ENCODE peak calls at places on chromosomes 4 and X, in five cellular contexts. One of them, this sample, is unnamed.

GRCh38 chrX:18886005-18886343 is 97.9 kb downstream of the PHKA2 start:
- DNase-seq in CD4-positive, alpha-beta T cell: no peak
- DNase-seq in Caki2: no peak
- DNase-seq in upper lobe of right lung: no peak
- DNase-seq in hypothalamus: no peak
- DNase-seq in this sample: no peak

GRCh38 chrX:111047575-111047974 is 48.4 kb upstream of the PAK3 start:
- DNase-seq in upper lobe of right lung: no peak
- DNase-seq in CD4-positive, alpha-beta T cell: no peak
- DNase-seq in hypothalamus: no peak
- DNase-seq in Caki2: no peak
- DNase-seq in this sample: no peak

GRCh38 chr4:139454646-139455045 is 725 bp downstream of the RAB33B start:
- DNase-seq in hypothalamus: no peak
- DNase-seq in Caki2: peak; percentile 35
- DNase-seq in CD4-positive, alpha-beta T cell: no peak
- DNase-seq in upper lobe of right lung: no peak
- DNase-seq in this sample: no peak

GRCh38 chr4:15004701-15005301 is 2.5 kb downstream of the CPEB2 start:
- DNase-seq in Caki2: peak; percentile 78
- DNase-seq in upper lobe of right lung: peak; percentile 94
- DNase-seq in hypothalamus: peak; percentile 78
- DNase-seq in CD4-positive, alpha-beta T cell: no peak
- DNase-seq in this sample: peak; percentile 51

GRCh38 chr4:113026556-113026955 is 22.9 kb upstream of the ANK2 start:
- DNase-seq in CD4-positive, alpha-beta T cell: no peak
- DNase-seq in Caki2: peak; percentile 1
- DNase-seq in upper lobe of right lung: no peak
- DNase-seq in hypothalamus: no peak
- DNase-seq in this sample: no peak

GRCh38 chrX:3712080-3712869 is 1.2 kb downstream of the PRKX start:
- DNase-seq in CD4-positive, alpha-beta T cell: no peak
- DNase-seq in upper lobe of right lung: no peak
- DNase-seq in Caki2: no peak
- DNase-seq in hypothalamus: no peak
- DNase-seq in this sample: peak; percentile 9

GRCh38 chrX:132266583-132267355 is 47.5 kb upstream of the RAP2C start:
- DNase-seq in hypothalamus: no peak
- DNase-seq in Caki2: no peak
- DNase-seq in upper lobe of right lung: no peak
- DNase-seq in CD4-positive, alpha-beta T cell: no peak
- DNase-seq in this sample: no peak

GRCh38 chr4:117249333-117249732 is 164.0 kb upstream of the TRAM1L1 start:
- DNase-seq in CD4-positive, alpha-beta T cell: no peak
- DNase-seq in hypothalamus: no peak
- DNase-seq in upper lobe of right lung: no peak
- DNase-seq in Caki2: no peak
- DNase-seq in this sample: no peak

GRCh38 chr4:76679691-76680090 is 218.3 kb downstream of the SOWAHB start:
- DNase-seq in hypothalamus: no peak
- DNase-seq in Caki2: no peak
- DNase-seq in upper lobe of right lung: no peak
- DNase-seq in CD4-positive, alpha-beta T cell: no peak
- DNase-seq in this sample: no peak

GRCh38 chr4:47913328-47913727 is 1.1 kb downstream of the NFXL1 start:
- DNase-seq in upper lobe of right lung: no peak
- DNase-seq in CD4-positive, alpha-beta T cell: no peak
- DNase-seq in hypothalamus: no peak
- DNase-seq in Caki2: peak; percentile 27
- DNase-seq in this sample: no peak

GRCh38 chrX:118536687-118537461 is 41.3 kb downstream of the DOCK11 start:
- DNase-seq in hypothalamus: peak; percentile 1
- DNase-seq in Caki2: peak; percentile 53
- DNase-seq in upper lobe of right lung: no peak
- DNase-seq in CD4-positive, alpha-beta T cell: peak; percentile 30
- DNase-seq in this sample: peak; percentile 16

GRCh38 chrX:48937065-48937907 is 18.5 kb upstream of the PIM2 start:
- DNase-seq in CD4-positive, alpha-beta T cell: peak; percentile 88
- DNase-seq in upper lobe of right lung: peak; percentile 86
- DNase-seq in Caki2: no peak
- DNase-seq in hypothalamus: peak; percentile 4
- DNase-seq in this sample: no peak

GRCh38 chr4:73871911-73872310 is 2.7 kb downstream of the CXCL1 start:
- DNase-seq in Caki2: no peak
- DNase-seq in hypothalamus: no peak
- DNase-seq in upper lobe of right lung: no peak
- DNase-seq in CD4-positive, alpha-beta T cell: no peak
- DNase-seq in this sample: no peak

GRCh38 chr4:112589207-112589606 is 47.5 kb downstream of the ZGRF1 start:
- DNase-seq in hypothalamus: no peak
- DNase-seq in CD4-positive, alpha-beta T cell: no peak
- DNase-seq in upper lobe of right lung: no peak
- DNase-seq in Caki2: peak; percentile 41
- DNase-seq in this sample: no peak

GRCh38 chrX:17440258-17440657 is 65.3 kb downstream of the NHS start:
- DNase-seq in Caki2: no peak
- DNase-seq in upper lobe of right lung: no peak
- DNase-seq in CD4-positive, alpha-beta T cell: no peak
- DNase-seq in hypothalamus: no peak
- DNase-seq in this sample: no peak

GRCh38 chr4:74999714-75000309 is 66.9 kb downstream of the PARM1 start:
- DNase-seq in hypothalamus: no peak
- DNase-seq in Caki2: no peak
- DNase-seq in upper lobe of right lung: no peak
- DNase-seq in CD4-positive, alpha-beta T cell: no peak
- DNase-seq in this sample: no peak

GRCh38 chr4:961651-962230 is 11.6 kb downstream of the DGKQ start:
- DNase-seq in Caki2: no peak
- DNase-seq in CD4-positive, alpha-beta T cell: no peak
- DNase-seq in upper lobe of right lung: no peak
- DNase-seq in hypothalamus: no peak
- DNase-seq in this sample: no peak

GRCh38 chr4:143188325-143189088 is 3.8 kb downstream of the USP38 start:
- DNase-seq in hypothalamus: no peak
- DNase-seq in upper lobe of right lung: no peak
- DNase-seq in CD4-positive, alpha-beta T cell: no peak
- DNase-seq in Caki2: no peak
- DNase-seq in this sample: no peak

GRCh38 chr4:7857238-7857701 is 82.4 kb downstream of the AFAP1 start:
- DNase-seq in upper lobe of right lung: no peak
- DNase-seq in hypothalamus: no peak
- DNase-seq in Caki2: no peak
- DNase-seq in CD4-positive, alpha-beta T cell: no peak
- DNase-seq in this sample: no peak

GRCh38 chrX:48541140-48541814 is 1.8 kb downstream of the TBC1D25 start:
- DNase-seq in upper lobe of right lung: no peak
- DNase-seq in Caki2: no peak
- DNase-seq in hypothalamus: no peak
- DNase-seq in CD4-positive, alpha-beta T cell: no peak
- DNase-seq in this sample: no peak

GRCh38 chr4:72473434-72473900 is 95.6 kb downstream of the ADAMTS3 start:
- DNase-seq in CD4-positive, alpha-beta T cell: no peak
- DNase-seq in Caki2: no peak
- DNase-seq in upper lobe of right lung: no peak
- DNase-seq in hypothalamus: no peak
- DNase-seq in this sample: no peak

GRCh38 chrX:55057691-55058249 is 17.1 kb upstream of the PAGE2B start:
- DNase-seq in CD4-positive, alpha-beta T cell: peak; percentile 20
- DNase-seq in hypothalamus: peak; percentile 1
- DNase-seq in upper lobe of right lung: no peak
- DNase-seq in Caki2: peak; percentile 7
- DNase-seq in this sample: peak; percentile 24

GRCh38 chr4:47668810-47669408 is 169.0 kb downstream of the CORIN start:
- DNase-seq in Caki2: peak; percentile 25
- DNase-seq in hypothalamus: no peak
- DNase-seq in upper lobe of right lung: no peak
- DNase-seq in CD4-positive, alpha-beta T cell: no peak
- DNase-seq in this sample: peak; percentile 21

GRCh38 chrX:107678957-107679740 is 50.8 kb downstream of the PRPS1 start:
- DNase-seq in upper lobe of right lung: peak; percentile 76
- DNase-seq in Caki2: peak; percentile 50
- DNase-seq in CD4-positive, alpha-beta T cell: peak; percentile 70
- DNase-seq in hypothalamus: no peak
- DNase-seq in this sample: peak; percentile 36

GRCh38 chr4:89486042-89486441 is 178.4 kb upstream of the GPRIN3 start:
- DNase-seq in upper lobe of right lung: no peak
- DNase-seq in hypothalamus: no peak
- DNase-seq in CD4-positive, alpha-beta T cell: no peak
- DNase-seq in Caki2: no peak
- DNase-seq in this sample: no peak

GRCh38 chr4:1065732-1066131 is 47.6 kb downstream of the RNF212 start:
- DNase-seq in upper lobe of right lung: no peak
- DNase-seq in CD4-positive, alpha-beta T cell: no peak
- DNase-seq in Caki2: no peak
- DNase-seq in hypothalamus: no peak
- DNase-seq in this sample: no peak

GRCh38 chrX:23900220-23900797 is 7.4 kb downstream of the APOO start:
- DNase-seq in upper lobe of right lung: no peak
- DNase-seq in CD4-positive, alpha-beta T cell: no peak
- DNase-seq in Caki2: peak; percentile 20
- DNase-seq in hypothalamus: no peak
- DNase-seq in this sample: no peak

GRCh38 chrX:40009462-40009851 is 88.3 kb downstream of the BCOR start:
- DNase-seq in CD4-positive, alpha-beta T cell: no peak
- DNase-seq in Caki2: no peak
- DNase-seq in upper lobe of right lung: no peak
- DNase-seq in hypothalamus: no peak
- DNase-seq in this sample: peak; percentile 60

GRCh38 chr4:83328486-83328885 is 6.2 kb downstream of the HPSE start:
- DNase-seq in hypothalamus: no peak
- DNase-seq in Caki2: no peak
- DNase-seq in CD4-positive, alpha-beta T cell: no peak
- DNase-seq in upper lobe of right lung: no peak
- DNase-seq in this sample: no peak

GRCh38 chrX:38341442-38341841 is 11.0 kb upstream of the OTC start:
- DNase-seq in upper lobe of right lung: no peak
- DNase-seq in hypothalamus: no peak
- DNase-seq in Caki2: no peak
- DNase-seq in CD4-positive, alpha-beta T cell: no peak
- DNase-seq in this sample: no peak

GRCh38 chr4:15149842-15150592 is 147.7 kb downstream of the CPEB2 start:
- DNase-seq in CD4-positive, alpha-beta T cell: no peak
- DNase-seq in hypothalamus: peak; percentile 91
- DNase-seq in Caki2: peak; percentile 78
- DNase-seq in upper lobe of right lung: peak; percentile 82
- DNase-seq in this sample: peak; percentile 88

GRCh38 chr4:37430718-37431416 is 186.3 kb downstream of the NWD2 start:
- DNase-seq in Caki2: no peak
- DNase-seq in upper lobe of right lung: no peak
- DNase-seq in hypothalamus: no peak
- DNase-seq in CD4-positive, alpha-beta T cell: no peak
- DNase-seq in this sample: no peak

This sample was measured in BE2C.